ENCODE peak calls at places on chromosome 21, in six cellular contexts. One of them, this sample, is unnamed.
A peak's percentile ranks its signal among the peaks of the same experiment; 100 is the strongest.

GRCh38 chr21:36684957-36685714 is 13.8 kb upstream of the SIM2 start:
- DNase-seq in AG04450: no peak
- DNase-seq in A673: no peak
- DNase-seq in esophagus muscularis mucosa: no peak
- DNase-seq in astrocyte: no peak
- DNase-seq in Caco-2: no peak
- DNase-seq in this sample: no peak

GRCh38 chr21:34620084-34620665 is 5.3 kb upstream of the RCAN1 start:
- DNase-seq in AG04450: no peak
- DNase-seq in A673: no peak
- DNase-seq in esophagus muscularis mucosa: no peak
- DNase-seq in astrocyte: no peak
- DNase-seq in Caco-2: no peak
- DNase-seq in this sample: no peak

GRCh38 chr21:40507978-40508377 is 339.0 kb downstream of the DSCAM start:
- DNase-seq in AG04450: no peak
- DNase-seq in A673: no peak
- DNase-seq in esophagus muscularis mucosa: no peak
- DNase-seq in astrocyte: peak; percentile 74
- DNase-seq in Caco-2: no peak
- DNase-seq in this sample: no peak

GRCh38 chr21:29342394-29342957 is 43.8 kb downstream of the BACH1 start:
- DNase-seq in AG04450: peak; percentile 97
- DNase-seq in A673: peak; percentile 83
- DNase-seq in esophagus muscularis mucosa: no peak
- DNase-seq in astrocyte: peak; percentile 99
- DNase-seq in Caco-2: no peak
- DNase-seq in this sample: no peak

GRCh38 chr21:28393279-28393678 is 599.4 kb downstream of the LTN1 start:
- DNase-seq in AG04450: no peak
- DNase-seq in A673: no peak
- DNase-seq in esophagus muscularis mucosa: no peak
- DNase-seq in astrocyte: peak; percentile 29
- DNase-seq in Caco-2: no peak
- DNase-seq in this sample: peak; percentile 94

GRCh38 chr21:35048706-35049617 is at the start of gene RUNX1:
- DNase-seq in AG04450: no peak
- DNase-seq in A673: no peak
- DNase-seq in esophagus muscularis mucosa: peak; percentile 91
- DNase-seq in astrocyte: peak; percentile 95
- DNase-seq in Caco-2: no peak
- DNase-seq in this sample: no peak

GRCh38 chr21:29499734-29500343 is 201.1 kb downstream of the BACH1 start:
- DNase-seq in AG04450: no peak
- DNase-seq in A673: peak; percentile 75
- DNase-seq in esophagus muscularis mucosa: no peak
- DNase-seq in astrocyte: no peak
- DNase-seq in Caco-2: peak; percentile 38
- DNase-seq in this sample: no peak

GRCh38 chr21:21238882-21239400 is 240.7 kb downstream of the NCAM2 start:
- DNase-seq in AG04450: no peak
- DNase-seq in A673: no peak
- DNase-seq in esophagus muscularis mucosa: no peak
- DNase-seq in astrocyte: no peak
- DNase-seq in Caco-2: no peak
- DNase-seq in this sample: no peak

GRCh38 chr21:39175154-39175553 is 8.1 kb downstream of the PSMG1 start:
- DNase-seq in AG04450: no peak
- DNase-seq in A673: peak; percentile 40
- DNase-seq in esophagus muscularis mucosa: no peak
- DNase-seq in astrocyte: no peak
- DNase-seq in Caco-2: no peak
- DNase-seq in this sample: no peak

GRCh38 chr21:28657576-28657975 is 335.1 kb downstream of the LTN1 start:
- DNase-seq in AG04450: no peak
- DNase-seq in A673: no peak
- DNase-seq in esophagus muscularis mucosa: no peak
- DNase-seq in astrocyte: no peak
- DNase-seq in Caco-2: no peak
- DNase-seq in this sample: no peak

GRCh38 chr21:28993293-28993629 is 584 bp upstream of the LTN1 start:
- DNase-seq in AG04450: no peak
- DNase-seq in A673: no peak
- DNase-seq in esophagus muscularis mucosa: no peak
- DNase-seq in astrocyte: no peak
- DNase-seq in Caco-2: no peak
- DNase-seq in this sample: no peak

DNA sequence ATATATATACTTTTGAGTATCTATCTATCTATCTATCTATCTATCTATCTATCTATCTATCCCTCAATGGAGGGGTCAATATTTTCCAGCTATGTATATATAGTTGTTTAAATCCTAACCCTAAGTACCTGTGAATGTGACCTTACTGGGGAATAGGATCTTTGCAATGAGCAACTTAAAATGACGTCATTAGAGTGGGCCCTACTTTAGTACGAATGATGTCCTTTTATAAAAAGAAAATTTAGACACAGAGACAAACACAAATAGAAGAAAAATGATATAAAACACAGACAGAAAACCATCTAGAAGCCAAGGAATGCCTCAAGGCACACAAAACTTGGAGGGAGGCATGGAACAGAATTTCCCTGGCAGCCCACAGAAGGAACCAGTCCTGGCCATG is 2283.7 kb downstream of the NCAM2 start:
- DNase-seq in AG04450: no peak
- DNase-seq in A673: no peak
- DNase-seq in esophagus muscularis mucosa: no peak
- DNase-seq in astrocyte: no peak
- DNase-seq in Caco-2: no peak
- DNase-seq in this sample: no peak
- TF ChIP-seq CTCF in AG04450: no peak
- TF ChIP-seq CTCF in A673: no peak
- TF ChIP-seq CTCF in esophagus muscularis mucosa: no peak
- TF ChIP-seq CTCF in astrocyte: no peak
- TF ChIP-seq CTCF in Caco-2: no peak
- TF ChIP-seq CTCF in this sample: no peak

GRCh38 chr21:41763398-41763931 is 3.4 kb downstream of the RIPK4 start:
- DNase-seq in AG04450: no peak
- DNase-seq in A673: peak; percentile 89
- DNase-seq in esophagus muscularis mucosa: no peak
- DNase-seq in astrocyte: no peak
- DNase-seq in Caco-2: no peak
- DNase-seq in this sample: no peak

GRCh38 chr21:41765393-41765950 is 1.4 kb downstream of the RIPK4 start:
- DNase-seq in AG04450: no peak
- DNase-seq in A673: peak; percentile 34
- DNase-seq in esophagus muscularis mucosa: no peak
- DNase-seq in astrocyte: no peak
- DNase-seq in Caco-2: no peak
- DNase-seq in this sample: no peak

GRCh38 chr21:41763996-41764395 is 2.9 kb downstream of the RIPK4 start:
- DNase-seq in AG04450: no peak
- DNase-seq in A673: no peak
- DNase-seq in esophagus muscularis mucosa: no peak
- DNase-seq in astrocyte: no peak
- DNase-seq in Caco-2: no peak
- DNase-seq in this sample: no peak

GRCh38 chr21:41766051-41766882 is 585 bp downstream of the RIPK4 start:
- DNase-seq in AG04450: no peak
- DNase-seq in A673: peak; percentile 47
- DNase-seq in esophagus muscularis mucosa: no peak
- DNase-seq in astrocyte: no peak
- DNase-seq in Caco-2: no peak
- DNase-seq in this sample: no peak

DNA sequence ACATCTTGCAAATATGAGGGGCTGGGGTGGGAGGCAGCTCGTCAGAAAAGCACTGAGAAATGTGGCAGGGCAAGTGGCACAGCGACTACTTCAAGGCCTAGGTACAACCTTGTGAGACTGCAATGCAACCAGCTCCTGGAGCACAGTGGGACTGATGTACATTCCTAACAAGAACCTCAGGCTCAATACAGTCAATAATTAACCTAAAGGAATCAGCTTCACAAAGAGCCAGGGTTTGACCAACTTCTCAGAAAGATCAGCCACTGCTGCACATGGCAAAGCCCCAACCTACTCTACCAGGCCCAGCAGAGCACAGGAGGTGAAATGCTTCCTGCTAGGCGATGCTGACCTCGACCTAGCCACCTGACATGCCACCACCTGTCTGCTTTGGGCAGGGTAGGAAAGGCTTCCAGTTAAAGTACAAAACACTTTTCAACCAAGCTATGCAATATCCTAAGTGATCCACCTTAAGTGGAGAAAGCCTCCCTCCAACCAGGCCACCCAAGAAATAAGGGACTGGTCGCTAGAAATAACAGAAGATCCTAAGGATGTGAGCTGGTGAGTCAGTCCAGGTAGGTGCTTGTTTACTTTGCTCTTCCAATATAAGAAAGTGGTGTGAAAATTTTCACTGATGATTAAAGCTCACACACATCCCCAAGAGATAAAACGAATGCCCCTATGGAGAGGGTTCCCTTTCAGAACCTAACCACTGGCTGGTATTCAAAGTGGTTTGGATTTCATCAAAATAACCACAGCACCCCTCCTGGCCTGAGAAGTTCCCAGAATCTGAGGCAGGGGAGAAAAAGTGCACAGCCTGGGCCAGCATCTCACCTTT is 2.1 kb downstream of the RIPK4 start:
- DNase-seq in AG04450: no peak
- DNase-seq in A673: no peak
- DNase-seq in esophagus muscularis mucosa: no peak
- DNase-seq in astrocyte: no peak
- DNase-seq in Caco-2: peak; percentile 66
- DNase-seq in this sample: no peak
- H3K4me3 ChIP-seq in AG04450: no peak overlapping the region
- H3K4me3 ChIP-seq in A673: peak overlapping the region; percentile 70
- H3K4me3 ChIP-seq in esophagus muscularis mucosa: no peak overlapping the region
- H3K4me3 ChIP-seq in astrocyte: no peak overlapping the region
- H3K4me3 ChIP-seq in Caco-2: peak overlapping the region; percentile 90
- H3K4me3 ChIP-seq in this sample: no peak overlapping the region

GRCh38 chr21:31511258-31511657 is 148.2 kb upstream of the SOD1 start:
- DNase-seq in AG04450: no peak
- DNase-seq in A673: no peak
- DNase-seq in esophagus muscularis mucosa: no peak
- DNase-seq in astrocyte: no peak
- DNase-seq in Caco-2: no peak
- DNase-seq in this sample: no peak

GRCh38 chr21:31518580-31518979 is 140.9 kb upstream of the SOD1 start:
- DNase-seq in AG04450: no peak
- DNase-seq in A673: no peak
- DNase-seq in esophagus muscularis mucosa: no peak
- DNase-seq in astrocyte: no peak
- DNase-seq in Caco-2: no peak
- DNase-seq in this sample: no peak

GRCh38 chr21:31515253-31515652 is 144.2 kb upstream of the SOD1 start:
- DNase-seq in AG04450: no peak
- DNase-seq in A673: no peak
- DNase-seq in esophagus muscularis mucosa: no peak
- DNase-seq in astrocyte: no peak
- DNase-seq in Caco-2: no peak
- DNase-seq in this sample: no peak

GRCh38 chr21:31517664-31518402 is 141.7 kb upstream of the SOD1 start:
- DNase-seq in AG04450: no peak
- DNase-seq in A673: no peak
- DNase-seq in esophagus muscularis mucosa: no peak
- DNase-seq in astrocyte: no peak
- DNase-seq in Caco-2: no peak
- DNase-seq in this sample: no peak

DNA sequence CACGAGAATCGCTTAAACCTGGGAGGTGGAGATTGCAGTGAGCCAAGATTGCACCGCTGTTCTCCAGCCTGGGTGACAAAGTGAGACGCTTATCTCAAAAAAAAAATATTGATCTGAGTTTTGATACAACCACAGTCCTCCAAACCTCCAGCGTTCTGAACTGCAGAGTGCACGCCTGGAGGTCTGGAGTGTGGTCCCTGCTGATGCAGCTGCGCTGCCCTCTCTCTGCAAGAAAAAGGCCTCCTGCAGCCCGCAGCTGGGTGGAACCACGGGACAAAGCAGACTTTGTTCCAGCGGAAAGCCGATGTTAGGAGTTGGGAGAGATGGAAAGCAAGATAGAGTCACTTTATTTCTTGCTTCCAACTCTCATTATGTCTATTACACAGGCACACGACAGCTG is 144.9 kb upstream of the SOD1 start:
- DNase-seq in AG04450: no peak
- DNase-seq in A673: no peak
- DNase-seq in esophagus muscularis mucosa: no peak
- DNase-seq in astrocyte: peak; percentile 18
- DNase-seq in Caco-2: no peak
- DNase-seq in this sample: peak; percentile 2
- TF ChIP-seq CTCF in AG04450: no peak
- TF ChIP-seq CTCF in A673: no peak
- TF ChIP-seq CTCF in esophagus muscularis mucosa: no peak
- TF ChIP-seq CTCF in astrocyte: no peak
- TF ChIP-seq CTCF in Caco-2: no peak
- TF ChIP-seq CTCF in this sample: peak; percentile 31

GRCh38 chr21:17901458-17902092 is 82.4 kb upstream of the C21orf91 start:
- DNase-seq in AG04450: no peak
- DNase-seq in A673: no peak
- DNase-seq in esophagus muscularis mucosa: no peak
- DNase-seq in astrocyte: peak; percentile 12
- DNase-seq in Caco-2: no peak
- DNase-seq in this sample: no peak
- H3K4me3 ChIP-seq in AG04450: no peak overlapping the region
- H3K4me3 ChIP-seq in A673: no peak overlapping the region
- H3K4me3 ChIP-seq in esophagus muscularis mucosa: no peak overlapping the region
- H3K4me3 ChIP-seq in astrocyte: no peak overlapping the region
- H3K4me3 ChIP-seq in Caco-2: no peak overlapping the region
- H3K4me3 ChIP-seq in this sample: no peak overlapping the region

DNA sequence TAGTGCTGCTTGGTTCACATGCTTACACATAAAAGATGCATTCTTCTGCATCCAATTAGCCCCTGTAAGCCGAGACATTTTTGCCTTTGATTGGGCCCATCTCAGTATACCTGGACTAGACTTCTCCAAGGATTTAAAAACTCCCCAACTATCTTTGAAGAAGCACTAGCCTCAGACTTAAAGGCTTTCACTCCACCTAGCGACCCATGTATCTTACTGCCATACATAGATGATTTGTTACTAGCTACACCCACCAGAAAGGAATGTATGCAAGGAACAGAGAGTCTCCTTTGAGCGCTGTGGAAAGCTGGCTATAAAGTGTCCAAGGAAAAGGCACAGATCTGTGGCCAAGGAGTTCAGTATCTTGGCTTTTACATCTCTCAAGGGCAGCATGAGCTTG is 91.7 kb downstream of the LIPI start:
- DNase-seq in AG04450: no peak
- DNase-seq in A673: no peak
- DNase-seq in esophagus muscularis mucosa: no peak
- DNase-seq in astrocyte: no peak
- DNase-seq in Caco-2: no peak
- DNase-seq in this sample: no peak
- TF ChIP-seq CTCF in AG04450: no peak
- TF ChIP-seq CTCF in A673: no peak
- TF ChIP-seq CTCF in esophagus muscularis mucosa: no peak
- TF ChIP-seq CTCF in astrocyte: no peak
- TF ChIP-seq CTCF in Caco-2: no peak
- TF ChIP-seq CTCF in this sample: peak; percentile 21

DNA sequence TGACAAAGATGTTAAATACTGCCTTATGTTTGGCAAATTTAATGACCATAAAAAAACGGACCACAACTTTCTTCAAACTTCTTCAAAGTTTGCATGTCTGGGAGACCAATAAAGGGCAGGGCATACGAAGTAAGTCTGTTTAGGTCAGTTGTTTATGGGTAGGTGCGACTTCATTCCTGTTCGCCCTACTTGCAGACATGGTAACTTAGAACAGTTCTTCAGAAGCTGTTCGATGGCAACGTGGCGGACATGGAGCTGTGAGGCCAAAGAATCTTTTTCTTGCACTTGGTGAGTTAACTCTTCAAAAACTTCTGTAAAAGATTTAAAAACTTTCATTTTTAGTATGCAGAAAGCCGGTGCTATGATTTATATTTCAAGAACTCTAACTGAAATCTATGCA is 25.9 kb downstream of the C21orf91 start:
- DNase-seq in AG04450: no peak
- DNase-seq in A673: no peak
- DNase-seq in esophagus muscularis mucosa: no peak
- DNase-seq in astrocyte: no peak
- DNase-seq in Caco-2: no peak
- DNase-seq in this sample: no peak
- H3K4me3 ChIP-seq in AG04450: no peak overlapping the region
- H3K4me3 ChIP-seq in A673: no peak overlapping the region
- H3K4me3 ChIP-seq in esophagus muscularis mucosa: peak overlapping the region; percentile 53
- H3K4me3 ChIP-seq in astrocyte: no peak overlapping the region
- H3K4me3 ChIP-seq in Caco-2: no peak overlapping the region
- H3K4me3 ChIP-seq in this sample: no peak overlapping the region

This sample was measured in retinal pigment epithelial cell.